ENCODE peak calls at places on chromosomes 5 and 9, in seven cellular contexts. N is H54; C is activated T-cell treated with anti-CD3 and anti-CD28 coated beads, Interleukin-2, amount 50 U/mL, for 4 hours; R is stimulated activated CD8-positive, alpha-beta memory T cell treated with anti-CD3 and anti-CD28 coated beads, Interleukin-12 subunit alpha, Interleukin-12 subunit beta, amount 100 ng/mL, for 1 hour; M is pulmonary artery endothelial cell; T is cerebellum; X is T-helper 2 cell. J is an unnamed sample.

GRCh38 chr9:71676460-71676859 is 91.9 kb downstream of the CEMIP2 start:
- DNase-seq in C (no peak), T (no peak), M (no peak), R (no peak), X (no peak), N (no peak), J (no peak)

GRCh38 chr9:137880160-137880975 is 2.8 kb downstream of the CACNA1B start:
- DNase-seq in N (no peak), T (no peak), C (no peak), M (no peak), X (no peak), R (no peak), J (no peak)

GRCh38 chr9:6049798-6050197 is 34.4 kb upstream of the RANBP6 start:
- DNase-seq in X (no peak), R (no peak), T (no peak), M (no peak), C (no peak), N (no peak), J (no peak)

GRCh38 chr9:135835131-135835530 is 72.2 kb downstream of the CAMSAP1 start:
- DNase-seq in X (no peak), R (no peak), T (no peak), C (no peak), N (no peak), M (no peak), J (no peak)

GRCh38 chr5:41012318-41012717 is 58.8 kb downstream of the MROH2B start:
- DNase-seq in X (no peak), R (no peak), T (no peak), C (no peak), M (no peak), N (no peak), J (no peak)

GRCh38 chr9:114895605-114896004 is 34.8 kb downstream of the TNFSF8 start:
- DNase-seq in X (no peak), T (no peak), R (no peak), N (no peak), C (no peak), M (no peak), J (no peak)

GRCh38 chr5:372556-372910 is 51.0 kb downstream of the AHRR start:
- DNase-seq in C (no peak), N (no peak), R (no peak), X (no peak), M (no peak), T (no peak), J (no peak)

GRCh38 chr5:141618804-141619554 is at the start of gene DIAPH1:
- DNase-seq in X (peak), R (peak), M (peak), T (peak), C (peak), N (peak), J (peak)

GRCh38 chr5:6387970-6388369 is 9.6 kb upstream of the MED10 start:
- DNase-seq in T (no peak), R (no peak), C (no peak), M (no peak), N (no peak), X (no peak), J (no peak)

GRCh38 chr9:1273859-1274258 is 223.7 kb downstream of the DMRT2 start:
- DNase-seq in R (no peak), T (no peak), N (no peak), X (no peak), M (no peak), C (no peak), J (no peak)

GRCh38 chr5:141487131-141487530 is 1.8 kb upstream of the PCDHGC5 start:
- DNase-seq in X (no peak), R (no peak), C (no peak), M (no peak), N (no peak), T (no peak), J (no peak)

GRCh38 chr9:72294952-72295351 is 70.1 kb downstream of the ZFAND5 start:
- DNase-seq in C (no peak), R (no peak), T (no peak), M (no peak), X (no peak), N (no peak), J (no peak)

GRCh38 chr5:6708814-6709213 is 4.4 kb upstream of the TENT4A start:
- DNase-seq in M (no peak), R (no peak), X (no peak), T (no peak), C (no peak), N (no peak), J (no peak)

J was measured in PC-9.